ENCODE peak calls at places on chromosome 18, in six cellular contexts. E is skeletal muscle cell; R is CD4-positive, alpha-beta memory T cell; T is hippocampal formation; X is thyroid gland; A is NCI-H1694. Q is an unnamed sample.

GRCh38 chr18:2568605-2569004 is 2.7 kb downstream of the METTL4 start:
- DNase-seq in A (no peak), R (no peak), T (no peak), E (no peak), X (no peak), Q (no peak)

GRCh38 chr18:23945416-23946079 is 69.0 kb upstream of the TTC39C start:
- DNase-seq in R (no peak), E (no peak), X (no peak), T (no peak), A (no peak), Q (no peak)

GRCh38 chr18:68448736-68449135 is 266.2 kb downstream of the TMX3 start:
- DNase-seq in T (no peak), E (no peak), A (no peak), X (no peak), R (no peak), Q (peak; percentile 55)

GRCh38 chr18:31740180-31740579 is 20.5 kb downstream of the SLC25A52 start:
- DNase-seq in T (no peak), A (no peak), X (no peak), E (no peak), R (no peak), Q (no peak)

GRCh38 chr18:58898427-58898826 is 33.8 kb downstream of the ZNF532 start:
- DNase-seq in T (no peak), E (no peak), R (no peak), A (no peak), X (no peak), Q (no peak)

GRCh38 chr18:35971661-35972196 is 750 bp upstream of the RMP24 start:
- DNase-seq in A (no peak), E (no peak), T (peak; percentile 56), X (peak; percentile 5), R (no peak), Q (no peak)

GRCh38 chr18:45841765-45842442 is 16.4 kb downstream of the SIGLEC15 start:
- DNase-seq in X (no peak), A (no peak), E (no peak), R (no peak), T (no peak), Q (no peak)

GRCh38 chr18:8835556-8835955 is 130.2 kb downstream of the MTCL1 start:
- DNase-seq in E (peak; percentile 75), X (no peak), A (no peak), T (no peak), R (no peak), Q (no peak)

GRCh38 chr18:5943514-5943913 is 48.2 kb upstream of the TMEM200C start:
- DNase-seq in T (no peak), A (peak; percentile 44), E (no peak), R (no peak), X (peak; percentile 23), Q (no peak)

GRCh38 chr18:65753520-65753919 is 2.7 kb downstream of the CDH7 start:
- DNase-seq in T (peak; percentile 51), R (no peak), E (no peak), X (no peak), A (peak; percentile 67), Q (peak; percentile 76)

GRCh38 chr18:49849331-49850217 is 36.2 kb upstream of the ACAA2 start:
- DNase-seq in T (no peak), X (peak; percentile 90), A (no peak), E (peak; percentile 71), R (no peak), Q (peak; percentile 87)

GRCh38 chr18:9802774-9803697 is 82.7 kb upstream of the TXNDC2 start:
- DNase-seq in A (no peak), T (no peak), X (no peak), R (no peak), E (no peak), Q (no peak)

GRCh38 chr18:12408247-12408869 is 629 bp downstream of the PRELID3A start:
- DNase-seq in R (no peak), X (peak; percentile 28), E (no peak), A (no peak), T (peak; percentile 35), Q (peak; percentile 23)

GRCh38 chr18:48405108-48405507 is 4.1 kb downstream of the ZBTB7C start:
- DNase-seq in A (no peak), R (no peak), T (no peak), E (no peak), X (no peak), Q (peak; percentile 42)

GRCh38 chr18:46299465-46300004 is 195.3 kb downstream of the HAUS1 start:
- DNase-seq in E (no peak), R (no peak), X (no peak), T (no peak), A (no peak), Q (no peak)

GRCh38 chr18:48950536-48951447 is at the start of gene SMAD7:
- DNase-seq in T (no peak), R (no peak), X (peak; percentile 56), A (no peak), E (no peak), Q (no peak)

GRCh38 chr18:67145586-67146292 is 370.8 kb downstream of the DSEL start:
- DNase-seq in X (no peak), A (no peak), E (no peak), T (no peak), R (no peak), Q (no peak)

GRCh38 chr18:51153659-51154371 is 43.7 kb downstream of the MEX3C start:
- DNase-seq in A (no peak), T (no peak), R (peak; percentile 47), X (no peak), E (peak; percentile 50), Q (no peak)

GRCh38 chr18:9422816-9423519 is 52.3 kb upstream of the RALBP1 start:
- DNase-seq in R (no peak), X (peak; percentile 27), A (no peak), E (no peak), T (no peak), Q (peak; percentile 93)

GRCh38 chr18:13241083-13241892 is 22.7 kb downstream of the LDLRAD4 start:
- DNase-seq in E (no peak), R (no peak), X (no peak), A (no peak), T (no peak), Q (no peak)

GRCh38 chr18:8706545-8706980 is 1.2 kb downstream of the MTCL1 start:
- DNase-seq in E (no peak), R (peak; percentile 22), X (no peak), T (no peak), A (no peak), Q (peak; percentile 11)

GRCh38 chr18:72830109-72830508 is 37.7 kb downstream of the NETO1 start:
- DNase-seq in T (peak; percentile 22), R (no peak), E (no peak), X (no peak), A (peak; percentile 31), Q (peak; percentile 30)

GRCh38 chr18:1467461-1467964 is 562.8 kb downstream of the ADCYAP1 start:
- DNase-seq in A (no peak), T (no peak), R (no peak), X (no peak), E (no peak), Q (peak; percentile 4)

GRCh38 chr18:46711444-46711863 is 45.4 kb downstream of the ST8SIA5 start:
- DNase-seq in A (peak; percentile 41), T (no peak), R (no peak), E (peak; percentile 12), X (no peak), Q (no peak)

GRCh38 chr18:55839350-55839749 is 251.4 kb upstream of the TCF4 start:
- DNase-seq in A (no peak), T (no peak), E (peak; percentile 82), X (no peak), R (no peak), Q (peak; percentile 74)

GRCh38 chr18:76835380-76835779 is 13.0 kb downstream of the ZNF236 start:
- DNase-seq in T (no peak), A (no peak), R (no peak), X (no peak), E (no peak), Q (no peak)

GRCh38 chr18:24869285-24869684 is 408.8 kb downstream of the HRH4 start:
- DNase-seq in A (no peak), X (no peak), E (no peak), T (no peak), R (no peak), Q (peak; percentile 36)

GRCh38 chr18:74029161-74029560 is 118.5 kb downstream of the FBXO15 start:
- DNase-seq in E (no peak), R (no peak), T (no peak), X (no peak), A (no peak), Q (no peak)

GRCh38 chr18:58576641-58577251 is 52.1 kb downstream of the ALPK2 start:
- DNase-seq in A (no peak), X (no peak), T (no peak), R (no peak), E (no peak), Q (no peak)

GRCh38 chr18:21191596-21192307 is 50.3 kb upstream of the GREB1L start:
- DNase-seq in R (no peak), T (peak; percentile 82), A (peak; percentile 50), E (peak; percentile 6), X (peak; percentile 64), Q (peak; percentile 65)

GRCh38 chr18:13245481-13246000 is 27.0 kb downstream of the LDLRAD4 start:
- DNase-seq in A (no peak), X (peak; percentile 58), R (no peak), E (no peak), T (no peak), Q (no peak)